ENCODE peak calls at places on chromosomes 13 and 19, in four cellular contexts. One of them, this sample, is unnamed.

GRCh38 chr19:1851581-1852293 is 3.5 kb upstream of the REXO1 start:
- DNase-seq in heart left ventricle: no peak
- DNase-seq in IMR-90: no peak
- DNase-seq in A549: no peak
- DNase-seq in this sample: no peak

GRCh38 chr19:41906271-41906670 is 22.0 kb downstream of the ERFL start:
- DNase-seq in heart left ventricle: no peak
- DNase-seq in IMR-90: no peak
- DNase-seq in A549: no peak
- DNase-seq in this sample: no peak

GRCh38 chr19:41521860-41522555 is 54.0 kb upstream of the CEACAM21 start:
- DNase-seq in IMR-90: no peak
- DNase-seq in A549: no peak
- DNase-seq in heart left ventricle: no peak
- DNase-seq in this sample: no peak

GRCh38 chr13:80083516-80084085 is 257.3 kb downstream of the SPRY2 start:
- DNase-seq in heart left ventricle: no peak
- DNase-seq in A549: no peak
- DNase-seq in IMR-90: peak; percentile 5
- DNase-seq in this sample: no peak

GRCh38 chr13:64855506-64855905 is 2374.6 kb downstream of the PCDH9 start:
- DNase-seq in IMR-90: peak; percentile 37
- DNase-seq in A549: no peak
- DNase-seq in heart left ventricle: no peak
- DNase-seq in this sample: no peak

GRCh38 chr13:52070929-52071523 is 46.5 kb downstream of the UTP14C start:
- DNase-seq in IMR-90: peak; percentile 32
- DNase-seq in A549: no peak
- DNase-seq in heart left ventricle: no peak
- DNase-seq in this sample: no peak

GRCh38 chr13:97141564-97142005 is 80.5 kb upstream of the MBNL2 start:
- DNase-seq in heart left ventricle: no peak
- DNase-seq in A549: peak; percentile 83
- DNase-seq in IMR-90: peak; percentile 94
- DNase-seq in this sample: peak; percentile 56

GRCh38 chr19:47110521-47111080 is 3.0 kb downstream of the ZC3H4 start:
- DNase-seq in heart left ventricle: no peak
- DNase-seq in IMR-90: no peak
- DNase-seq in A549: no peak
- DNase-seq in this sample: no peak

GRCh38 chr13:108226184-108226583 is 8.0 kb downstream of the ABHD13 start:
- DNase-seq in IMR-90: no peak
- DNase-seq in heart left ventricle: no peak
- DNase-seq in A549: no peak
- DNase-seq in this sample: no peak

GRCh38 chr19:56126983-56127780 is 6.1 kb upstream of the ZNF787 start:
- DNase-seq in A549: no peak
- DNase-seq in IMR-90: no peak
- DNase-seq in heart left ventricle: peak; percentile 11
- DNase-seq in this sample: no peak

GRCh38 chr13:93727301-93728141 is 500.9 kb downstream of the GPC6 start:
- DNase-seq in IMR-90: peak; percentile 82
- DNase-seq in heart left ventricle: no peak
- DNase-seq in A549: no peak
- DNase-seq in this sample: no peak

GRCh38 chr13:40635315-40635995 is 31.0 kb downstream of the FOXO1 start:
- DNase-seq in A549: no peak
- DNase-seq in IMR-90: no peak
- DNase-seq in heart left ventricle: no peak
- DNase-seq in this sample: no peak

GRCh38 chr19:3061214-3062161 is 807 bp downstream of the TLE5 start:
- DNase-seq in heart left ventricle: peak; percentile 78
- DNase-seq in IMR-90: peak; percentile 17
- DNase-seq in A549: no peak
- DNase-seq in this sample: peak; percentile 52

GRCh38 chr19:7346488-7346971 is 2.2 kb upstream of the ARHGEF18 start:
- DNase-seq in heart left ventricle: no peak
- DNase-seq in IMR-90: no peak
- DNase-seq in A549: no peak
- DNase-seq in this sample: no peak

GRCh38 chr19:2391118-2391725 is 31.2 kb downstream of the TMPRSS9 start:
- DNase-seq in heart left ventricle: no peak
- DNase-seq in A549: peak; percentile 39
- DNase-seq in IMR-90: peak; percentile 78
- DNase-seq in this sample: peak; percentile 32

GRCh38 chr19:18608805-18609716 is 2.5 kb upstream of the CRLF1 start:
- DNase-seq in A549: no peak
- DNase-seq in heart left ventricle: no peak
- DNase-seq in IMR-90: no peak
- DNase-seq in this sample: no peak

GRCh38 chr19:46861691-46862503 is 1.1 kb downstream of the ARHGAP35 start:
- DNase-seq in A549: no peak
- DNase-seq in heart left ventricle: peak; percentile 30
- DNase-seq in IMR-90: no peak
- DNase-seq in this sample: peak; percentile 28

GRCh38 chr13:106690779-106691178 is 122.8 kb upstream of the ARGLU1 start:
- DNase-seq in heart left ventricle: no peak
- DNase-seq in A549: no peak
- DNase-seq in IMR-90: no peak
- DNase-seq in this sample: no peak

GRCh38 chr19:37654525-37654832 is 786 bp downstream of the ZFP30 start:
- DNase-seq in IMR-90: peak; percentile 26
- DNase-seq in heart left ventricle: no peak
- DNase-seq in A549: peak; percentile 49
- DNase-seq in this sample: no peak

GRCh38 chr13:21686761-21687391 is 16.0 kb downstream of the FGF9 start:
- DNase-seq in IMR-90: no peak
- DNase-seq in heart left ventricle: no peak
- DNase-seq in A549: no peak
- DNase-seq in this sample: no peak

GRCh38 chr13:42594577-42595571 is 20.9 kb downstream of the TNFSF11 start:
- DNase-seq in IMR-90: peak; percentile 66
- DNase-seq in heart left ventricle: peak; percentile 37
- DNase-seq in A549: peak; percentile 38
- DNase-seq in this sample: peak; percentile 50

GRCh38 chr13:103931885-103932284 is 865.7 kb upstream of the SLC10A2 start:
- DNase-seq in heart left ventricle: no peak
- DNase-seq in A549: no peak
- DNase-seq in IMR-90: no peak
- DNase-seq in this sample: no peak

GRCh38 chr19:17347361-17347760 is 10.0 kb downstream of the GTPBP3 start:
- DNase-seq in A549: no peak
- DNase-seq in heart left ventricle: no peak
- DNase-seq in IMR-90: peak; percentile 20
- DNase-seq in this sample: no peak

GRCh38 chr19:31905980-31906948 is 439.1 kb upstream of the ZNF507 start:
- DNase-seq in IMR-90: no peak
- DNase-seq in heart left ventricle: peak; percentile 54
- DNase-seq in A549: no peak
- DNase-seq in this sample: no peak

GRCh38 chr13:72405441-72405840 is 322.0 kb downstream of the MZT1 start:
- DNase-seq in heart left ventricle: no peak
- DNase-seq in IMR-90: no peak
- DNase-seq in A549: no peak
- DNase-seq in this sample: no peak

DNA sequence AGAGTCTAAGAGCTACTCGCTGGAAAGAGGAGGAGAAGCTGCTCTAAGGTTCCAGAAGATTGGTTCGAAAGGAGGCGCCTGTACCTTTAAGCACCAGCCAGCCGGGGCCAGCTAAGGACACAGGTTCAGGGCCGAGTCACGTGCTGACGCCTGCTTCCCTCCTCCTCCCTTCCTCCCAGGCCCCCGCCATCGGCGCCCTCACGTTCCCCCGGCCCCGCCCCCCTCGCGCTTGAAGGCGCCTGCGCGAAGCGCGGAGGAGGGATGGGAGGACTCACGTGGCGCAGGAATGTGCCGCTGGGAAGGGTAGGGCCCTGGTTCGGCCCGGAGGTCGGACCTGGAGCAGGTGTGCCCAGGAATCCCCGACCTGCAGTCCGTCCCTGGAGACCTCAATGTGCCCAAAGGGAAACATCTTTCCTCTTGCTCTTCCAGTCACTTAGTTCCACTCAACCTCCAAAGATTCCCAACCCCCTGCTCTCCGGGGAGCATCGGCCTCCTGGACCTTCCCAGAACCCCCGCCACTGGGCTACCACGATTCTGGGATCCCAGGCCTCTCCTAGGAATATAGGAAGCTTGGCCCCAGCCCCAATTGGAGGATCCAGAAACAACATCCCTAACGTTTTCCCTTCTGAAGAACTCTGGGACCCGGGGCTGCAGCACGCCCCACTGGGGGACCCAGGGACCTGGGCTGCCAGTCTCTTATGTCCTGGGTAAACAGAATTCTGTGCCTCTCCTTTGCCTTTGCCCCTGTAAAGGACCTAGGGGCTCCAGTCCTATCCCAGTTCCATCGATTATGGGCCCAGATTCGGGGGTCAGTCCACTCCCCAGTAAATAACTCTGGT is 2.5 kb downstream of the DBP start:
- DNase-seq in heart left ventricle: peak; percentile 98
- DNase-seq in IMR-90: peak; percentile 92
- DNase-seq in A549: peak; percentile 91
- DNase-seq in this sample: peak; percentile 99
- H3K4me3 ChIP-seq in heart left ventricle: peak overlapping the region; percentile 93
- H3K4me3 ChIP-seq in IMR-90: peak overlapping the region; percentile 15
- H3K4me3 ChIP-seq in A549: peak overlapping the region; percentile 71
- H3K4me3 ChIP-seq in this sample: peak overlapping the region; percentile 81

DNA sequence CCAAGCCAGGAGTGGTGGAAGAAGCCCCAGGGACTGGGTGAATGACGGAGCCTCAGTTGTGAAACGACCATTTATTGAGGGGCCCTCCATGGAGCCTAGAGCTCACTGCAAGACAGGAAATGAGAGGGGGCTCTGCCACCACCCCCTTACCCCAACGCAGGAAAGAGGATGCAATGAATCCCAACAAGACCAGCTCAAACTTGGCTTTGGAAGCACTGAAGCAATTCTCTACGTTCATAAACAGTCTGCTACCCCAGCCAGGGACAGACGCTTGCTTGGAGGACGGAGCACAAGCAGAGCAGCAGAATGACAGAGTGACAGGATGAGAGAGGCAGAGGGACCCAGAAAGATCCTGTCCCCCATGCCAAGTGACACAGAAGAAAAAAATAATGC is 1.0 kb downstream of the PRKACA start:
- DNase-seq in heart left ventricle: no peak
- DNase-seq in IMR-90: no peak
- DNase-seq in A549: no peak
- DNase-seq in this sample: no peak
- H3K27ac ChIP-seq in heart left ventricle: peak overlapping the region; percentile 80
- H3K27ac ChIP-seq in IMR-90: peak overlapping the region; percentile 45
- H3K27ac ChIP-seq in A549: no peak overlapping the region
- H3K27ac ChIP-seq in this sample: peak overlapping the region; percentile 83

DNA sequence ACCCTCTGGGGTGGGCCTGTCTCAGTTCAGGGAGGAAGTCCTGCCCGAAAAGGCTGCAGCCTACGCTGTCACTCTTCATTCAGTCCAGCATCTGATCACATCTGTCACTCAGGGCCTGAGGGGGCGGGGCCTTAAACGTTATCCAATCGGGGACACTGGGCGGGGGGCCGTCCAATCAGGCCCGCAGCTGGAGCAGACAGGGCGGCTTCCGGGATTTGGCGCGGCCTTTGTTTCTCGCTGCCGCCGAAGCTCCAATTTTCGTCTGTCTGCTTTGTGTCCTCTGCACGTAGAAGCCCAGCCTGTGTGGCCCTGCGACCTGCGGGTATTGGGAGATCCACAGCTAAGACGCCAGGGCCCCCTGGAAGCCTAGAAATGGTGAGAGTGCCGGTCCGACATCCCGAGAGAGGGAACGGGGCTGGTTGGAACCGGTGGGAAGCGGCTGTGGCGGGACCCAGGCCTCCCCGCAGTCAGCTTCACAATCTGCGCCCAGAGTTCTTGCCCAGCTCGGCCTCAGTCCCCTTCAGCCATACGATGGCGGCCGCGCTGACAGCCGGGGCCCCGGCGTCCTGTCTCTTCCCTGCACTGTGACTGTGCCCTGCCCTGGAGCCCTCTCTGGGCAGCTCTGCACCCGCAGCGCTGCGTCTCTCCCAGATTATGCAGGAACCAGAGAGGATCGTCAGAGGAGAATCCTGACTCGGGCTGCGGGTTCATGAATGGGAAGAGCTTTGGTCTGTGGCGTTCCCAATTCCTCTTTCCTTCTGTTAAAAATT is at the start of gene ZNF730:
- DNase-seq in IMR-90: peak; percentile 68
- DNase-seq in A549: no peak
- DNase-seq in heart left ventricle: peak; percentile 87
- DNase-seq in this sample: no peak
- TF ChIP-seq POLR2A in IMR-90: no peak
- TF ChIP-seq POLR2A in A549: no peak
- TF ChIP-seq POLR2A in heart left ventricle: no peak
- TF ChIP-seq POLR2A in this sample: no peak

GRCh38 chr19:676343-677105 is at the start of gene FSTL3:
- DNase-seq in IMR-90: no peak
- DNase-seq in heart left ventricle: no peak
- DNase-seq in A549: peak; percentile 28
- DNase-seq in this sample: no peak

GRCh38 chr19:678791-679388 is 2.7 kb downstream of the FSTL3 start:
- DNase-seq in heart left ventricle: no peak
- DNase-seq in A549: no peak
- DNase-seq in IMR-90: no peak
- DNase-seq in this sample: no peak

GRCh38 chr19:676007-676342 is 217 bp upstream of the FSTL3 start:
- DNase-seq in IMR-90: no peak
- DNase-seq in heart left ventricle: no peak
- DNase-seq in A549: no peak
- DNase-seq in this sample: no peak

GRCh38 chr19:677601-678380 is 1.6 kb downstream of the FSTL3 start:
- DNase-seq in A549: peak; percentile 38
- DNase-seq in heart left ventricle: no peak
- DNase-seq in IMR-90: no peak
- DNase-seq in this sample: no peak

DNA sequence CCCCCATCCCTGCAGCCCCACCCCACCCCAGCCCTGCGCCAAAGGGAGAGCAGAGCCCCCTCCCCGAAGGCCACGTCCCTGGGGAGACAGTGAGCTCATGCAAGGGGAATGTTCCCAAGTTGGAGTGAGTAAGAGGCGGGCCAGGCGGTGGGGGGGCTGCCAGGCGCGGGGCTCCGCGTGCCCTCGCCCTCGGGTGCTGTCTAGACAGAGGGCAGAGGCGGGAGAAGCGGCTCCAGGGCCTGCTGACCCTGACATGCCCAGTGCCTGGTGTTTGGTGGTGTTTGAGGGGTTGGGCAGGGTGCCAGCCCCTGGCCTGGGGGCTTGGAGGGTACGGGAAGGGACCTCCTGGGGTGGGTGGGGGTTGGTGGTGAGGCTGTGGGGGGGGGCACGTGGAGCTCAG is 1.0 kb downstream of the FSTL3 start:
- DNase-seq in IMR-90: peak; percentile 79
- DNase-seq in heart left ventricle: peak; percentile 85
- DNase-seq in A549: peak; percentile 61
- DNase-seq in this sample: peak; percentile 43
- H3K4me3 ChIP-seq in IMR-90: peak overlapping the region; percentile 81
- H3K4me3 ChIP-seq in heart left ventricle: peak overlapping the region; percentile 67
- H3K4me3 ChIP-seq in A549: peak overlapping the region; percentile 64
- H3K4me3 ChIP-seq in this sample: peak overlapping the region; percentile 52

GRCh38 chr13:110629735-110630134 is 14.4 kb downstream of the NAXD start:
- DNase-seq in A549: no peak
- DNase-seq in IMR-90: no peak
- DNase-seq in heart left ventricle: no peak
- DNase-seq in this sample: no peak
- H3K27ac ChIP-seq in A549: no peak overlapping the region
- H3K27ac ChIP-seq in IMR-90: no peak overlapping the region
- H3K27ac ChIP-seq in heart left ventricle: no peak overlapping the region
- H3K27ac ChIP-seq in this sample: no peak overlapping the region

This sample was measured in stomach.